ENCODE peak calls at places on chromosomes 11 and 22, in six cellular contexts. Z is GM23248, U is SK-N-SH, H is HCT116, J is MM.1S, N is Karpas-422. D is an unnamed sample.
A peak's percentile ranks its signal among the peaks of the same experiment; 100 is the strongest.

GRCh38 chr11:47177229-47177845 is 658 bp upstream of the ARFGAP2 start:
- DNase-seq in J (peak; percentile 81), N (peak; percentile 89), U (peak; percentile 80), Z (peak; percentile 92), H (peak; percentile 69), D (peak; percentile 67)

GRCh38 chr11:250740-251299 is 14.0 kb downstream of the PSMD13 start:
- DNase-seq in N (peak; percentile 84), J (peak; percentile 57), U (peak; percentile 66), H (no peak), Z (peak; percentile 68), D (peak; percentile 50)

GRCh38 chr22:22810018-22810427 is 77.6 kb upstream of the IGLL5 start:
- DNase-seq in U (peak; percentile 51), J (no peak), N (peak; percentile 93), Z (no peak), H (peak; percentile 36), D (no peak)

GRCh38 chr22:32649515-32650200 is 151.8 kb upstream of the TIMP3 start:
- DNase-seq in U (no peak), J (no peak), N (no peak), H (no peak), Z (peak; percentile 89), D (no peak)

GRCh38 chr22:47902646-47903180 is 1140.3 kb downstream of the TBC1D22A start:
- DNase-seq in N (no peak), H (no peak), J (no peak), U (no peak), Z (no peak), D (no peak)

GRCh38 chr22:48306785-48307570 is 1520.7 kb downstream of the BRD1 start:
- DNase-seq in H (no peak), U (no peak), Z (no peak), N (no peak), J (no peak), D (no peak)

GRCh38 chr22:41682033-41682807 is 6.4 kb downstream of the SNU13 start:
- DNase-seq in H (peak; percentile 73), J (peak; percentile 73), Z (peak; percentile 88), N (peak; percentile 92), U (peak; percentile 85), D (peak; percentile 85)

GRCh38 chr11:57474751-57475115 is 14.4 kb downstream of the RTN4RL2 start:
- DNase-seq in N (no peak), Z (no peak), H (no peak), U (peak; percentile 30), J (no peak), D (no peak)

GRCh38 chr22:33577862-33578411 is 342.3 kb downstream of the LARGE1 start:
- DNase-seq in H (no peak), N (peak; percentile 45), U (peak; percentile 37), Z (peak; percentile 1), J (no peak), D (no peak)

GRCh38 chr11:76216536-76217326 is 10.4 kb upstream of the WNT11 start:
- DNase-seq in U (no peak), N (no peak), J (no peak), Z (no peak), H (no peak), D (no peak)

GRCh38 chr11:44467413-44467812 is 98.0 kb upstream of the CD82 start:
- DNase-seq in H (no peak), U (no peak), Z (no peak), N (no peak), J (no peak), D (no peak)

GRCh38 chr11:5004429-5005274 is 10.0 kb downstream of the OR51L1 start:
- DNase-seq in H (peak; percentile 36), Z (peak; percentile 75), J (peak; percentile 58), U (peak; percentile 5), N (peak; percentile 82), D (peak; percentile 65)

GRCh38 chr11:9386901-9387300 is 2.4 kb downstream of the IPO7 start:
- DNase-seq in H (no peak), N (peak; percentile 54), U (no peak), Z (no peak), J (no peak), D (no peak)

GRCh38 chr11:61756452-61757212 is 4.2 kb downstream of the MYRF start:
- DNase-seq in J (no peak), H (peak; percentile 56), Z (no peak), U (no peak), N (peak; percentile 61), D (peak; percentile 65)

GRCh38 chr11:133964946-133965632 is 8.3 kb upstream of the IGSF9B start:
- DNase-seq in H (no peak), Z (peak; percentile 60), U (no peak), J (no peak), N (no peak), D (peak; percentile 56)

GRCh38 chr11:102268083-102268984 is 49.0 kb upstream of the BIRC3 start:
- DNase-seq in N (peak; percentile 78), U (peak; percentile 80), H (peak; percentile 92), J (peak; percentile 92), Z (peak; percentile 73), D (peak; percentile 98)

GRCh38 chr11:6320411-6321207 is at the start of gene CAVIN3:
- DNase-seq in H (peak; percentile 48), U (peak; percentile 17), J (no peak), N (no peak), Z (peak; percentile 97), D (peak; percentile 15)

GRCh38 chr11:1197431-1197885 is 25.4 kb upstream of the MUC5B start:
- DNase-seq in J (no peak), U (peak; percentile 14), Z (no peak), H (no peak), N (no peak), D (no peak)

GRCh38 chr11:32045456-32045855 is 45.4 kb upstream of the RCN1 start:
- DNase-seq in U (no peak), H (no peak), Z (no peak), N (no peak), J (no peak), D (no peak)

GRCh38 chr11:128565881-128566280 is 21.5 kb downstream of the ETS1 start:
- DNase-seq in J (no peak), N (no peak), Z (no peak), H (no peak), U (no peak), D (no peak)

GRCh38 chr11:64976651-64977050 is 4.7 kb upstream of the MAJIN start:
- DNase-seq in Z (no peak), H (no peak), U (no peak), N (no peak), J (no peak), D (no peak)

GRCh38 chr11:44593194-44593593 is 27.7 kb downstream of the CD82 start:
- DNase-seq in U (peak; percentile 67), J (no peak), H (no peak), N (no peak), Z (no peak), D (no peak)

GRCh38 chr11:123590296-123590912 is 64.0 kb downstream of the SCN3B start:
- DNase-seq in Z (peak; percentile 79), N (no peak), J (no peak), U (no peak), H (peak; percentile 23), D (peak; percentile 93)

GRCh38 chr11:44946268-44946667 is 4.4 kb downstream of the TP53I11 start:
- DNase-seq in H (no peak), Z (peak; percentile 78), N (no peak), U (no peak), J (no peak), D (no peak)

GRCh38 chr22:49370841-49371301 is 456.8 kb downstream of the BRD1 start:
- DNase-seq in J (no peak), N (no peak), Z (no peak), U (no peak), H (no peak), D (no peak)

GRCh38 chr11:130217133-130217631 is 57.6 kb downstream of the ST14 start:
- DNase-seq in Z (no peak), J (no peak), H (no peak), N (no peak), U (no peak), D (no peak)

GRCh38 chr22:44363214-44363979 is 50.6 kb upstream of the SHISAL1 start:
- DNase-seq in H (no peak), U (peak; percentile 85), J (no peak), N (no peak), Z (peak; percentile 98), D (peak; percentile 93)

GRCh38 chr11:10522921-10523320 is 18.1 kb downstream of the RNF141 start:
- DNase-seq in Z (no peak), H (no peak), N (no peak), U (no peak), J (peak; percentile 63), D (no peak)

GRCh38 chr11:69905202-69905535 is 86.0 kb upstream of the FGF3 start:
- DNase-seq in U (peak; percentile 83), H (no peak), Z (no peak), N (no peak), J (no peak), D (no peak)

GRCh38 chr11:69905611-69906452 is 86.6 kb upstream of the FGF3 start:
- DNase-seq in Z (no peak), H (no peak), N (no peak), U (peak; percentile 85), J (no peak), D (no peak)

GRCh38 chr11:69904331-69905201 is 85.3 kb upstream of the FGF3 start:
- DNase-seq in U (no peak), H (no peak), Z (no peak), J (no peak), N (no peak), D (no peak)

GRCh38 chr11:69902337-69902736 is 83.1 kb upstream of the FGF3 start:
- DNase-seq in U (no peak), H (no peak), J (no peak), Z (no peak), N (no peak), D (no peak)

GRCh38 chr11:69903206-69903605 is 84.0 kb upstream of the FGF3 start:
- DNase-seq in Z (no peak), N (no peak), H (no peak), U (no peak), J (no peak), D (no peak)
- H3K27ac ChIP-seq in Z (no peak overlapping the region), N (no peak overlapping the region), H (no peak overlapping the region), U (no peak overlapping the region), J (no peak overlapping the region), D (no peak overlapping the region)

GRCh38 chr11:86377972-86378371 is 3.3 kb downstream of the CCDC81 start:
- DNase-seq in Z (no peak), J (no peak), U (no peak), N (no peak), H (no peak), D (peak; percentile 2)
- H3K9me2 ChIP-seq in Z (no peaks in the 10 kb centered on the region), J (no peaks in the 10 kb centered on the region), U (no peaks in the 10 kb centered on the region), N (no peaks in the 10 kb centered on the region), H (no peaks in the 10 kb centered on the region), D (no peaks in the 10 kb centered on the region)

GRCh38 chr11:124717786-124718634 is 21.7 kb upstream of the NRGN start:
- DNase-seq in H (no peak), N (no peak), J (peak; percentile 12), Z (peak; percentile 50), U (peak; percentile 79), D (peak; percentile 52)
- H3K9ac ChIP-seq in H (no peak overlapping the region), N (peak overlapping the region; percentile 33), J (no peak overlapping the region), Z (no peak overlapping the region), U (no peak overlapping the region), D (peak overlapping the region; percentile 6)

DNA sequence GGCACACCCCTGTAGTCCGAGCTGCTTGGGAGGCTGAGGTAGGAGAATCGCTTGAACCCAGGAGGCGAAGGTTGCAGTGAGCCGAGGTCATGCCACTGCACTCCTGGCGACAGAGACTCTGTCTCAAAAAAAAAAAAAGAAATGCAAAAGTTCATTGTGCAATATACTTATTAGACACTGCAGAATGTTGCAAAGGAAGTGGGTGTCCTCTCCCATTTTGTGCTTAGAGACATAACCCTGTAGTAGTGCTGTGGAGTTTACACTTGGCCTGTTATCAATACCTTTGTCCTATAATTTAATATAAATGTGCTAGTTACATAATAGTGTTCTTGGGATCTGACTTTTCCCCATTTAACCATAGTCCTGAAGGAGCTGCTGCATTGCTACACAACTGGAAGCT is 9.4 kb downstream of the BCL2L13 start:
- DNase-seq in J (no peak), H (no peak), N (no peak), U (no peak), Z (peak; percentile 21), D (no peak)
- H3K27ac ChIP-seq in J (no peak overlapping the region), H (no peak overlapping the region), N (peak overlapping the region; percentile 51), U (no peak overlapping the region), Z (no peak overlapping the region), D (no peak overlapping the region)

GRCh38 chr11:132898021-132898420 is 634.3 kb downstream of the OPCML start:
- DNase-seq in H (no peak), U (no peak), N (no peak), Z (no peak), J (no peak), D (no peak)
- H3K9me2 ChIP-seq in H (no peaks in the 10 kb centered on the region), U (no peaks in the 10 kb centered on the region), N (no peaks in the 10 kb centered on the region), Z (no peaks in the 10 kb centered on the region), J (no peaks in the 10 kb centered on the region), D (no peaks in the 10 kb centered on the region)